ENCODE peak calls at places on chromosomes 12 and 14, in six cellular contexts. H is neuronal stem cell, T is H1, D is H9, W is IMR-90, N is mesenchymal stem cell. J is an unnamed sample.

GRCh38 chr12:12511895-12512674 is 50.6 kb downstream of the DUSP16 start:
- DNase-seq in H (no peak), T (no peak), D (no peak), W (no peak), N (no peak), J (no peak)

GRCh38 chr12:46366771-46367170 is 5.8 kb downstream of the SLC38A2 start:
- DNase-seq in H (no peak), T (no peak), D (no peak), W (no peak), N (no peak), J (no peak)

GRCh38 chr12:104473374-104473983 is 16.7 kb downstream of the CHST11 start:
- DNase-seq in H (no peak), T (no peak), D (no peak), W (no peak), N (no peak), J (no peak)

GRCh38 chr14:99651953-99652746 is 7.2 kb downstream of the HHIPL1 start:
- DNase-seq in H (no peak), T (no peak), D (no peak), W (no peak), N (no peak), J (no peak)

GRCh38 chr14:21056520-21057163 is 980 bp upstream of the RNASE8 start:
- DNase-seq in H (no peak), T (no peak), D (no peak), W (no peak), N (no peak), J (no peak)

GRCh38 chr12:82415402-82415801 is 57.1 kb downstream of the METTL25 start:
- DNase-seq in H (no peak), T (no peak), D (no peak), W (peak), N (no peak), J (no peak)

GRCh38 chr12:75747572-75747995 is 236.2 kb upstream of the KRR1 start:
- DNase-seq in H (no peak), T (no peak), D (no peak), W (peak), N (peak), J (no peak)

GRCh38 chr14:69331206-69331605 is 66.9 kb downstream of the ERH start:
- DNase-seq in H (no peak), T (no peak), D (no peak), W (no peak), N (no peak), J (no peak)

GRCh38 chr12:100716949-100717732 is 77.4 kb upstream of the ANO4 start:
- DNase-seq in H (peak), T (no peak), D (peak), W (no peak), N (peak), J (peak)

GRCh38 chr12:91920276-91920675 is 225.4 kb downstream of the BTG1 start:
- DNase-seq in H (no peak), T (no peak), D (no peak), W (peak), N (peak), J (no peak)

GRCh38 chr14:34857689-34858449 is 17.3 kb downstream of the BAZ1A start:
- DNase-seq in H (no peak), T (no peak), D (no peak), W (no peak), N (no peak), J (no peak)

GRCh38 chr12:14473707-14474287 is 93.9 kb downstream of the PLBD1 start:
- DNase-seq in H (no peak), T (no peak), D (no peak), W (peak), N (peak), J (peak)

GRCh38 chr12:68036642-68037041 is 47.4 kb downstream of the IFNG-AS1 start:
- DNase-seq in H (no peak), T (no peak), D (no peak), W (no peak), N (no peak), J (no peak)

GRCh38 chr14:72888636-72889201 is 5.2 kb downstream of the DPF3 start:
- DNase-seq in H (no peak), T (no peak), D (no peak), W (peak), N (peak), J (no peak)

GRCh38 chr14:104657563-104658324 is 31.7 kb upstream of the INF2 start:
- DNase-seq in H (no peak), T (no peak), D (no peak), W (no peak), N (no peak), J (no peak)

GRCh38 chr12:71849109-71849851 is 9.7 kb downstream of the TBC1D15 start:
- DNase-seq in H (no peak), T (no peak), D (no peak), W (no peak), N (no peak), J (no peak)

GRCh38 chr14:33612184-33612479 is 338.7 kb downstream of the EGLN3 start:
- DNase-seq in H (peak), T (no peak), D (no peak), W (no peak), N (no peak), J (no peak)

GRCh38 chr14:59100203-59100602 is 88.3 kb upstream of the DAAM1 start:
- DNase-seq in H (no peak), T (no peak), D (no peak), W (no peak), N (no peak), J (no peak)

GRCh38 chr14:90717916-90718315 is 98.3 kb downstream of the TTC7B start:
- DNase-seq in H (no peak), T (no peak), D (no peak), W (peak), N (peak), J (no peak)

GRCh38 chr14:73058224-73058922 is at the start of gene RBM25:
- DNase-seq in H (peak), T (peak), D (peak), W (peak), N (peak), J (peak)

GRCh38 chr14:56878766-56879165 is 68.5 kb upstream of the OTX2 start:
- DNase-seq in H (no peak), T (no peak), D (no peak), W (no peak), N (no peak), J (no peak)

GRCh38 chr14:69696633-69697557 is 70.0 kb upstream of the SRSF5 start:
- DNase-seq in H (no peak), T (no peak), D (no peak), W (no peak), N (peak), J (no peak)

GRCh38 chr12:111220363-111220762 is 148.5 kb downstream of the PHETA1 start:
- DNase-seq in H (no peak), T (no peak), D (no peak), W (no peak), N (no peak), J (no peak)

GRCh38 chr12:57604454-57605307 is at the start of gene DTX3:
- DNase-seq in H (no peak), T (no peak), D (peak), W (no peak), N (peak), J (peak)

GRCh38 chr14:98177551-98177950 is 1094.4 kb downstream of the BCL11B start:
- DNase-seq in H (no peak), T (no peak), D (no peak), W (no peak), N (no peak), J (no peak)

GRCh38 chr14:95465936-95466335 is 50.5 kb downstream of the SYNE3 start:
- DNase-seq in H (no peak), T (no peak), D (no peak), W (no peak), N (no peak), J (no peak)

GRCh38 chr12:121451931-121452330 is 52.0 kb downstream of the RNF34 start:
- DNase-seq in H (no peak), T (no peak), D (no peak), W (no peak), N (peak), J (no peak)

GRCh38 chr14:94132285-94132887 is 3.0 kb upstream of the IFI27L2 start:
- DNase-seq in H (peak), T (no peak), D (peak), W (peak), N (peak), J (peak)

GRCh38 chr12:70683976-70684375 is 46.7 kb upstream of the PTPRB start:
- DNase-seq in H (no peak), T (no peak), D (no peak), W (no peak), N (no peak), J (no peak)

GRCh38 chr12:70691018-70691672 is 53.9 kb upstream of the PTPRB start:
- DNase-seq in H (no peak), T (no peak), D (no peak), W (peak), N (peak), J (no peak)

GRCh38 chr12:70686907-70687306 is 49.7 kb upstream of the PTPRB start:
- DNase-seq in H (no peak), T (no peak), D (no peak), W (no peak), N (no peak), J (no peak)

DNA sequence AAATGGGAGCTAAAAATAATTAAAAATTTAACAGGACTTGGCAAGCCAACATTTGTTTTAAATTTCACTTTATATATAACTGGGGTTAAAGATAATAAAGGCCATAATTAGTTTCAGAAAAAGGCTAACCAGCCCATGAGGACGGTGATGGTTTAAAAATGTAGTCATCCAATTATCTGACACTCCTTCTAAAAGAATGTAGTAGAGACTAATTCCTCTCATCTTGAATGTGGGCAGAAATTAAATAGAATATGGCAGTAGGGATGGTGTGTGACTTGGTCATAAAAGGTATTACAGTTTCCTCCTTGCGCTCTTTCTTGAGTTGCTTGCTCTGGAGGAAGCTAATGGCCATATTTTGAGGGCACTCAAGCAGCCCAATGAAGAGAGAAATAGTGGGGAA is 49.1 kb upstream of the PTPRB start:
- DNase-seq in H (no peak), T (no peak), D (no peak), W (no peak), N (no peak), J (no peak)
- H2BK15ac ChIP-seq in H (no peak), T (no peak), D (no peak), W (no peak), N (no peak), J (no peak)

DNA sequence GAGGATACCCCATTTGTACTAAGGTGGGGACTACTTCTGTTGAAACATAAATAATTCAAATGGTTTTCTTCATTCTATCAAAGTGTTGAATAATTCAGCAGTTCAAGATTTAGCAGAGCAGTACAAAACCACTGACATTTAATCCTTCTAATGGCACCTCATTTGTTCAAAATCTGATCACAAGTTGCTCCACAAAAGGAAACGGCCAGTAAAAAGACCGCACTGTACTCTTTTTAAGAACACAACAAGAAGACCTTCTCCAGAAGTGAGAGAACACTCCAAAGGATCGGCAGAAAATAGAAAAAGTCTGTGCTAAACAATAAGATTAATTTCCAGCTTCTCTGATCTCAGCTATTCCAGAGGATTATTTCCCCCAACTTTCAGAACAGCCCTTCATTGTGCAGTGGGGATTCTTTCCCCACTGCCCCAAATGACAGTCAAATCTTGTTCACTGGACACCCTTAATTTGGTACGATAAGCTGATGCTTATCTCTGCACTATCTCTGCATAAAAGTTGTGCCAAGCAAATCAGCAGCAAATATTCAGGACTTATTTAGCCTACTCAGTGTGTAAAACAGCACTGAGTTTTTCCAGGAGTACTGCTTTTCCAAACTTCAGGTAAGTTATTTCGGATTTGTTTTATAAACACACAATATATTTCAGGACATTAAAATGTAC is 5.2 kb downstream of the MPHOSPH9 start:
- DNase-seq in H (no peak), T (no peak), D (no peak), W (no peak), N (no peak), J (no peak)
- H3K4me2 ChIP-seq in H (no peak), T (no peak), D (no peak), W (no peak), N (no peak), J (no peak)

DNA sequence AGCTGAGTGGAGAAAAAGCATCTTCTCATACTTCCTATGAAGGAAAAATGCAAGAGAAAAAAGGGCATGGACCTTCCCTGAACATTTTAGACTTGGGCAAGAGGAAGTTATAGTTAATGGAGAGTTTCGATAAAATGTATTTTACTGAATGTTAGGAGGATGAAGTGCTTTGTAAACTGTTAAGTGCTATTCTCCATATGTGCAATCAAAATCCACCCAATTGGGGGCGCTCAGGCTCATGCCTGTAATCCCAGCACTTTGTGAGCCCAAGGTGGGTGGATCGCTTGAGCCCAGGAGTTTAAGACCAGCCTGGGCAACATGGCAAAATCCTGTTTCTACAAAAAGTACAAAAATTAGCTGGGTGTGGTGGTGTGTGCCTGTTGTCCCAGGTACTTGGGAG is 1.9 kb upstream of the CNPY2 start:
- DNase-seq in H (no peak), T (no peak), D (no peak), W (no peak), N (no peak), J (no peak)
- H2BK15ac ChIP-seq in H (no peak), T (no peak), D (no peak), W (no peak), N (no peak), J (no peak)

DNA sequence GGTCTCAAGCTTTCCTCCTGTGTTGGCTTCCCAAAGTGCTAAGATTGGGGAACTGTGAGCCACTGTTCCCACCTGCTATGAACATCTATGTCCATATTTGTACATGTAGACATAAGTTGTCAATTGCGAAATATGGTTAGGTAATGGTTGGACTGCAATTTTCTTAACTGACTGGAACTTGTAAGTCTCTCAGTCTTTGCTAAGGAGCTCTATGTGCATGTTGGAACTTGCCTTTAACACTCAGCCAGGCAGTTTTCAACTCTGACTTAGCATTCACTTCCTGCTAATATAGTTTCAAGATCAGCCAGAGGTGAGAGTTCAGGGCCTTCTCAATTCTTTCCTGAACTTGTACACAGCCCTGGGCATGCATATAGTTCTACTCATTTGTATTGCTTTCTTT is 44.5 kb upstream of the EEA1 start:
- DNase-seq in H (no peak), T (no peak), D (no peak), W (peak), N (peak), J (no peak)
- H3K4me2 ChIP-seq in H (no peak), T (no peak), D (no peak), W (no peak), N (no peak), J (no peak)

GRCh38 chr14:67571275-67571990 is 28.6 kb downstream of the PIGH start:
- DNase-seq in H (peak), T (peak), D (peak), W (peak), N (peak), J (peak)
- H2BK15ac ChIP-seq in H (peak), T (no peak), D (no peak), W (no peak), N (no peak), J (no peak)

DNA sequence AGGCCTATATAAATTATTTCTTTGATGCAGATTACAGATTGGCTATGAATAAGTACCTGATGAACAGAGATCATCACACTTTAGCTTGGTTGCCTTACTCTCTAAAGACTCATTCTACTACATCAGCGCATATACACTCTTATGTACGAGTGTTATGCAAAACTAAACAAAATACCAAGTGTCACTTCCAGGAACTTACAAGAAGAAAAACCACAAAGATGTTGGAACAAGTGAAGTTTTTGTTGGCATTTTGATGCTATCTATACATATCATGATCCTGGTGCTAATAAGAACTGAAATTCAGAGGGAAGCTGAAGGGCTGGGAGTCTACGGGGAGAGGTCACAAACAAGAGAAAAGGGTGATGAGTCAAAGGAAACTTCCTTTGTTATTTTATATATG is 47.9 kb upstream of the CERS5 start:
- DNase-seq in H (no peak), T (no peak), D (no peak), W (peak), N (peak), J (no peak)
- H3K4me2 ChIP-seq in H (no peak), T (no peak), D (no peak), W (peak), N (no peak), J (no peak)

DNA sequence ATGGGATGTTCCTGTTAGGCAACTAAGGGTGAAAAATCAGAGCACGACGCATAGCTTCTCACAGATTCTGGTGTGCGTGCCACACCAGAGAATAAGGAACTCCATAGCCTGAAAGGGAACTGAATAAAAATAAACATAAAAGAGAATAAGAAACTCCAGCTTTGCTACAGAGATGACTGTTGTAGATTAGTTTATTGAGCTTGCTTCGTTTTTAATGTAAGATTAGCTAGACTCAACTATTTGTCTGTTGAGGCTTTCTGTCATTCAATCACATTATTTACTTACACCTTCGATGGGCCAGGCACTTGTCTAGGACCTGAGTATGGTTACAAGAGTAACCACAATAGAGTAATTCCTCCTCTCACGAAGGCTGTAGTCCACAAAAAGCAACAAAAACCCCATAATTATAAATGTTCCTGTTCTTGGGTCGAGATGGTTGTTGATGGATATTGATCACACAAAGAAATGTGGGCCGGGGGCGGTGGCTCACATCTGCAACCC is 807 bp upstream of the ZCCHC8 start:
- DNase-seq in H (no peak), T (no peak), D (no peak), W (no peak), N (no peak), J (no peak)
- H2BK15ac ChIP-seq in H (no peak), T (no peak), D (no peak), W (no peak), N (no peak), J (no peak)

J was measured in mesendoderm.